ENCODE peak calls at places on chromosome 11, in ten cellular contexts. O is HFF-Myc, K is fibroblast of the aortic adventitia, W is fibroblast of lung, Q is fibroblast of pulmonary artery, X is hepatocyte, Z is heart right ventricle, L is brain microvascular endothelial cell, U is mammary epithelial cell, C is GM06990. P is an unnamed sample.

GRCh38 chr11:36945384-36945783 is 347.3 kb upstream of the RAG2 start:
- DNase-seq in Z (no peak), K (peak; percentile 10), Q (peak; percentile 17), W (no peak), L (no peak), O (no peak), X (peak; percentile 19), C (no peak), U (no peak), P (peak; percentile 16)

GRCh38 chr11:1866776-1867175 is 13.9 kb downstream of the LSP1 start:
- DNase-seq in U (no peak), Q (no peak), C (no peak), Z (no peak), W (no peak), L (no peak), X (no peak), K (no peak), O (no peak), P (no peak)

GRCh38 chr11:100403817-100404216 is 283.3 kb upstream of the ARHGAP42 start:
- DNase-seq in W (peak; percentile 70), Q (peak; percentile 46), O (no peak), X (no peak), U (no peak), L (peak; percentile 59), C (no peak), Z (no peak), K (peak; percentile 28), P (no peak)

GRCh38 chr11:112789481-112789880 is 171.7 kb upstream of the NCAM1 start:
- DNase-seq in Z (no peak), X (no peak), O (no peak), C (no peak), U (no peak), L (no peak), Q (no peak), W (no peak), K (no peak), P (no peak)

GRCh38 chr11:128467041-128467440 is 120.3 kb downstream of the ETS1 start:
- DNase-seq in C (no peak), Z (no peak), K (no peak), L (no peak), X (no peak), O (no peak), U (no peak), W (no peak), Q (no peak), P (no peak)

GRCh38 chr11:80632156-80632555 is 1191.3 kb upstream of the TENM4 start:
- DNase-seq in C (no peak), X (no peak), O (no peak), L (no peak), Z (no peak), W (no peak), K (no peak), Q (no peak), U (no peak), P (no peak)

GRCh38 chr11:69892237-69892985 is 73.2 kb upstream of the FGF3 start:
- DNase-seq in X (no peak), W (no peak), O (no peak), L (no peak), Q (no peak), K (no peak), Z (no peak), C (no peak), U (no peak), P (no peak)

GRCh38 chr11:69238562-69239319 is 55.2 kb upstream of the MYEOV start:
- DNase-seq in O (no peak), Z (peak; percentile 32), K (no peak), Q (no peak), W (no peak), X (no peak), U (no peak), C (no peak), L (no peak), P (no peak)

GRCh38 chr11:3009481-3009880 is 17.4 kb upstream of the NAP1L4 start:
- DNase-seq in W (no peak), L (no peak), C (no peak), U (no peak), K (no peak), X (no peak), Q (no peak), O (no peak), Z (no peak), P (no peak)

GRCh38 chr11:113189909-113190667 is 124.3 kb upstream of the TTC12 start:
- DNase-seq in C (no peak), U (peak; percentile 98), Z (no peak), Q (peak; percentile 94), W (peak; percentile 97), K (peak; percentile 85), X (no peak), O (peak; percentile 91), L (peak; percentile 31), P (peak; percentile 66)

GRCh38 chr11:94857337-94857736 is 89.2 kb downstream of the AMOTL1 start:
- DNase-seq in Q (no peak), C (no peak), Z (no peak), U (no peak), W (no peak), K (no peak), X (no peak), L (no peak), O (no peak), P (no peak)

GRCh38 chr11:87926250-87926970 is 248.8 kb downstream of the RAB38 start:
- DNase-seq in Q (peak; percentile 70), K (peak; percentile 1), C (no peak), W (peak; percentile 71), X (peak; percentile 74), U (peak; percentile 80), Z (no peak), L (peak; percentile 90), O (peak; percentile 44), P (peak; percentile 98)

GRCh38 chr11:63508009-63508408 is 2.1 kb downstream of the LGALS12 start:
- DNase-seq in C (no peak), W (no peak), X (peak; percentile 59), K (no peak), Z (peak; percentile 55), L (no peak), Q (no peak), U (no peak), O (no peak), P (peak; percentile 51)

GRCh38 chr11:116065519-116065918 is 561.3 kb upstream of the CADM1 start:
- DNase-seq in Z (no peak), U (no peak), W (no peak), O (no peak), K (no peak), X (no peak), C (no peak), L (no peak), Q (no peak), P (no peak)

GRCh38 chr11:38667359-38667758 is 2069.3 kb upstream of the RAG2 start:
- DNase-seq in K (no peak), U (no peak), C (no peak), W (no peak), Z (no peak), Q (no peak), O (no peak), X (no peak), L (no peak), P (no peak)

GRCh38 chr11:132126973-132127900 is 756.8 kb downstream of the NTM start:
- DNase-seq in Z (peak; percentile 73), L (peak; percentile 92), U (peak; percentile 67), Q (peak; percentile 93), C (no peak), K (peak; percentile 98), O (peak; percentile 85), X (peak; percentile 72), W (peak; percentile 88), P (peak; percentile 70)

GRCh38 chr11:122175316-122175715 is 59.3 kb upstream of the BLID start:
- DNase-seq in X (no peak), Q (no peak), K (no peak), W (no peak), L (no peak), C (no peak), Z (no peak), O (no peak), U (no peak), P (peak; percentile 55)
- H3K4me3 ChIP-seq in X (no peak overlapping the region), Q (no peak overlapping the region), K (peak overlapping the region; percentile 53), W (peak overlapping the region; percentile 6), L (peak overlapping the region; percentile 74), C (no peak overlapping the region), Z (no peak overlapping the region), O (peak overlapping the region; percentile 59), U (no peak overlapping the region), P (peak overlapping the region; percentile 78)

GRCh38 chr11:65391007-65391406 is 4.6 kb downstream of the FRMD8 start:
- DNase-seq in K (no peak), W (peak; percentile 35), Q (peak; percentile 41), C (no peak), U (no peak), Z (peak; percentile 59), X (no peak), O (no peak), L (no peak), P (no peak)
- H3K4me3 ChIP-seq in K (no peak overlapping the region), W (peak overlapping the region; percentile 34), Q (peak overlapping the region; percentile 21), C (peak overlapping the region; percentile 20), U (peak overlapping the region; percentile 18), Z (peak overlapping the region; percentile 23), X (no peak overlapping the region), O (peak overlapping the region; percentile 28), L (peak overlapping the region; percentile 20), P (no peak overlapping the region)

GRCh38 chr11:118008271-118008903 is 22.2 kb downstream of the IL10RA start:
- DNase-seq in X (no peak), Q (no peak), W (no peak), C (no peak), U (no peak), O (no peak), Z (no peak), K (no peak), L (no peak), P (no peak)
- H3K4me3 ChIP-seq in X (no peak overlapping the region), Q (no peak overlapping the region), W (no peak overlapping the region), C (no peak overlapping the region), U (no peak overlapping the region), O (no peak overlapping the region), Z (no peak overlapping the region), K (no peak overlapping the region), L (no peak overlapping the region), P (no peak overlapping the region)

GRCh38 chr11:74557526-74557925 is 34.9 kb upstream of the POLD3 start:
- DNase-seq in X (no peak), C (no peak), K (no peak), Q (no peak), U (no peak), L (no peak), W (no peak), O (no peak), Z (no peak), P (no peak)

GRCh38 chr11:74559934-74560309 is 32.5 kb upstream of the POLD3 start:
- DNase-seq in Q (peak; percentile 17), L (no peak), U (no peak), O (no peak), Z (no peak), W (peak; percentile 41), C (no peak), X (no peak), K (no peak), P (peak; percentile 38)

DNA sequence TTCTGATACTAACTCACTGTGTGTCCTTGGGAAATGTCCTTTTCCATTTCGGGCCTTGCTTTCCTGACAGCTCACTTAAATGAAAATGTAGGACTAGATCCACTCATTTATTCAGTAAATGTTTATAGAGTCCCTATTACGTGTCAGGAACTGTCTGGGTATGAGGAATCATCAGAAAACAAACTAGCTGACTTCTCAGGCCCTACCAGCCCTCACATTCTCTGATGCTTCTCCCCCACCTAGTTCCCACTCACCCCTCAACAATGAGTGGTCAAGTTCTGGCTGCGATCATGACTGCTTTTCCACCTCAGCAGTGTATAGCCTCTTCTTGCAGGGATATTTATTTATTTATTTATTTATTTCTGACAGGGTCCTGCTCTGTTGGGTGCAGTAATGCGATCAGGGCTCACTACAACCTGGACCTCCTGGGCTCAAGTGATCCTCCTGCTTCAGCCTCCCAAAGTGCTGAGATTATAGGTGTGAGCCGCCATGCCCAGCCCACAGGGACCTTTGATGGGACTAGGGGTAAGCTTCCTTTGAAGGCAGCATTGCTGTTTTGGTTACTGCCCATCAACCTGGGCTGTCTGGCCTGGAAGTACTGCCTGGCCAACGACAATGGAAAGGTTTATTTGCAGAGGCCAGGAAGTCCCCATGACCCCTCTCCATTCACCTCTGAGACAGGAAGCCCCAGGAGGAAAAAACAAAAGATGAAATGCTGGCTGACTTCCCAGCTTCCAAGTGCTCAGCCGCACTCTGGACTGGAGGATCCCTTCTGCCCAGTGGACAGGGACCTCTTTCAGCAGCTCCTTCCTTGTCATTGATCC is 33.1 kb upstream of the POLD3 start:
- DNase-seq in Q (peak; percentile 24), U (no peak), Z (peak; percentile 40), O (no peak), W (no peak), C (no peak), L (no peak), K (no peak), X (no peak), P (peak; percentile 56)
- H3K4me3 ChIP-seq in Q (no peak overlapping the region), U (no peak overlapping the region), Z (no peak overlapping the region), O (no peak overlapping the region), W (no peak overlapping the region), C (no peak overlapping the region), L (no peak overlapping the region), K (no peak overlapping the region), X (no peak overlapping the region), P (no peak overlapping the region)